ENCODE peak calls at places on chromosome 22, in ten cellular contexts. P, X, J, A, I, O, U, R, M and G are unnamed samples.

GRCh38 chr22:17780116-17780740 is 6.0 kb upstream of the BID start:
- DNase-seq in P (no peak), X (no peak), J (no peak), A (no peak), I (no peak), O (no peak), U (no peak), R (no peak), M (no peak), G (no peak)

GRCh38 chr22:26893034-26893710 is 235.8 kb downstream of the MIAT start:
- DNase-seq in P (no peak), X (no peak), J (no peak), A (peak), I (no peak), O (no peak), U (peak), R (no peak), M (no peak), G (no peak)

GRCh38 chr22:46057206-46057605 is 80.2 kb upstream of the WNT7B start:
- DNase-seq in P (no peak), X (no peak), J (peak), A (no peak), I (peak), O (no peak), U (no peak), R (peak), M (no peak), G (no peak)

GRCh38 chr22:24694971-24695928 is 79.3 kb downstream of the PIWIL3 start:
- DNase-seq in P (no peak), X (no peak), J (no peak), A (peak), I (no peak), O (no peak), U (no peak), R (no peak), M (no peak), G (no peak)

GRCh38 chr22:41620646-41621098 is at the start of gene DESI1:
- DNase-seq in P (peak), X (no peak), J (no peak), A (no peak), I (no peak), O (no peak), U (peak), R (peak), M (no peak), G (no peak)

GRCh38 chr22:19213496-19214473 is 35.2 kb upstream of the SLC25A1 start:
- DNase-seq in P (no peak), X (no peak), J (no peak), A (no peak), I (no peak), O (no peak), U (no peak), R (no peak), M (no peak), G (no peak)

GRCh38 chr22:25449781-25450317 is 114.6 kb upstream of the GRK3 start:
- DNase-seq in P (no peak), X (no peak), J (no peak), A (no peak), I (no peak), O (no peak), U (no peak), R (no peak), M (no peak), G (no peak)

GRCh38 chr22:41382098-41382578 is 396 bp downstream of the TEF start:
- DNase-seq in P (peak), X (no peak), J (peak), A (no peak), I (peak), O (peak), U (peak), R (no peak), M (peak), G (no peak)

GRCh38 chr22:43821606-43822425 is 9.7 kb upstream of the EFCAB6 start:
- DNase-seq in P (no peak), X (no peak), J (no peak), A (no peak), I (no peak), O (no peak), U (no peak), R (no peak), M (no peak), G (no peak)

GRCh38 chr22:19620742-19621371 is 93.4 kb upstream of the SEPTIN5 start:
- DNase-seq in P (no peak), X (no peak), J (no peak), A (no peak), I (peak), O (no peak), U (no peak), R (no peak), M (no peak), G (no peak)

GRCh38 chr22:36375071-36375980 is 12.4 kb downstream of the MYH9 start:
- DNase-seq in P (no peak), X (no peak), J (no peak), A (no peak), I (no peak), O (no peak), U (no peak), R (no peak), M (no peak), G (no peak)

GRCh38 chr22:43825651-43826050 is 13.5 kb upstream of the EFCAB6 start:
- DNase-seq in P (no peak), X (no peak), J (no peak), A (no peak), I (no peak), O (no peak), U (no peak), R (no peak), M (no peak), G (no peak)

GRCh38 chr22:28594784-28595324 is 84.8 kb downstream of the TTC28 start:
- DNase-seq in P (no peak), X (peak), J (peak), A (peak), I (peak), O (no peak), U (peak), R (no peak), M (no peak), G (peak)

GRCh38 chr22:20427945-20428417 is 9.6 kb downstream of the SCARF2 start:
- DNase-seq in P (no peak), X (no peak), J (no peak), A (no peak), I (no peak), O (no peak), U (no peak), R (no peak), M (no peak), G (no peak)

GRCh38 chr22:47260551-47260950 is 498.1 kb downstream of the TBC1D22A start:
- DNase-seq in P (no peak), X (no peak), J (no peak), A (peak), I (no peak), O (no peak), U (no peak), R (no peak), M (no peak), G (no peak)

GRCh38 chr22:49303781-49304461 is 523.8 kb downstream of the BRD1 start:
- DNase-seq in P (no peak), X (no peak), J (no peak), A (no peak), I (no peak), O (peak), U (no peak), R (no peak), M (no peak), G (no peak)

GRCh38 chr22:27987557-27987956 is 68.5 kb upstream of the PITPNB start:
- DNase-seq in P (no peak), X (peak), J (peak), A (no peak), I (peak), O (no peak), U (no peak), R (no peak), M (no peak), G (peak)

GRCh38 chr22:27791494-27792241 is 9.9 kb downstream of the MN1 start:
- DNase-seq in P (no peak), X (no peak), J (no peak), A (no peak), I (no peak), O (no peak), U (no peak), R (no peak), M (no peak), G (no peak)

GRCh38 chr22:32044913-32045312 is 1.9 kb downstream of the SLC5A1 start:
- DNase-seq in P (peak), X (no peak), J (no peak), A (peak), I (peak), O (no peak), U (peak), R (no peak), M (no peak), G (no peak)

GRCh38 chr22:44682556-44683168 is 19.3 kb upstream of the PRR5 start:
- DNase-seq in P (no peak), X (no peak), J (no peak), A (no peak), I (no peak), O (no peak), U (no peak), R (no peak), M (no peak), G (no peak)

GRCh38 chr22:36764641-36765040 is 11.3 kb downstream of the IFT27 start:
- DNase-seq in P (no peak), X (no peak), J (no peak), A (no peak), I (no peak), O (no peak), U (no peak), R (no peak), M (no peak), G (no peak)

GRCh38 chr22:50722048-50722701 is 15.8 kb upstream of the ACR start:
- DNase-seq in P (no peak), X (no peak), J (peak), A (no peak), I (no peak), O (no peak), U (no peak), R (no peak), M (no peak), G (no peak)

GRCh38 chr22:47044722-47045545 is 282.5 kb downstream of the TBC1D22A start:
- DNase-seq in P (no peak), X (no peak), J (no peak), A (no peak), I (no peak), O (no peak), U (no peak), R (no peak), M (no peak), G (no peak)

GRCh38 chr22:41405588-41405987 is 23.8 kb downstream of the TEF start:
- DNase-seq in P (no peak), X (no peak), J (no peak), A (no peak), I (no peak), O (no peak), U (no peak), R (no peak), M (no peak), G (no peak)

GRCh38 chr22:29523761-29524160 is 29.8 kb downstream of the THOC5 start:
- DNase-seq in P (no peak), X (no peak), J (no peak), A (no peak), I (no peak), O (no peak), U (no peak), R (no peak), M (no peak), G (no peak)

GRCh38 chr22:35418088-35418487 is 18.1 kb downstream of the MCM5 start:
- DNase-seq in P (no peak), X (no peak), J (no peak), A (no peak), I (peak), O (no peak), U (no peak), R (no peak), M (no peak), G (peak)

GRCh38 chr22:39309364-39309861 is 10.0 kb downstream of the RPL3 start:
- DNase-seq in P (peak), X (no peak), J (no peak), A (no peak), I (no peak), O (no peak), U (no peak), R (no peak), M (no peak), G (no peak)

GRCh38 chr22:47610766-47611165 is 848.3 kb downstream of the TBC1D22A start:
- DNase-seq in P (no peak), X (no peak), J (no peak), A (no peak), I (no peak), O (no peak), U (no peak), R (no peak), M (no peak), G (no peak)

GRCh38 chr22:48320048-48320655 is 1507.5 kb downstream of the BRD1 start:
- DNase-seq in P (no peak), X (no peak), J (no peak), A (no peak), I (no peak), O (no peak), U (no peak), R (no peak), M (no peak), G (no peak)

GRCh38 chr22:29344137-29344536 is 28.6 kb upstream of the RASL10A start:
- DNase-seq in P (peak), X (peak), J (peak), A (peak), I (peak), O (no peak), U (no peak), R (peak), M (no peak), G (peak)

GRCh38 chr22:18983120-18983651 is 47.1 kb upstream of the PRODH start:
- DNase-seq in P (no peak), X (no peak), J (no peak), A (no peak), I (no peak), O (no peak), U (no peak), R (no peak), M (no peak), G (no peak)

GRCh38 chr22:37784829-37785495 is 22.8 kb upstream of the GCAT start:
- DNase-seq in P (peak), X (no peak), J (no peak), A (peak), I (no peak), O (no peak), U (no peak), R (no peak), M (no peak), G (no peak)

GRCh38 chr22:41561335-41561734 is 525 bp downstream of the CSDC2 start:
- DNase-seq in P (no peak), X (no peak), J (peak), A (no peak), I (no peak), O (no peak), U (no peak), R (no peak), M (no peak), G (no peak)

GRCh38 chr22:38788417-38788816 is 5.5 kb downstream of the DNAL4 start:
- DNase-seq in P (no peak), X (peak), J (no peak), A (no peak), I (peak), O (no peak), U (no peak), R (no peak), M (no peak), G (peak)

GRCh38 chr22:19809741-19810140 is 44.9 kb downstream of the GNB1L start:
- DNase-seq in P (no peak), X (no peak), J (no peak), A (no peak), I (no peak), O (no peak), U (no peak), R (no peak), M (no peak), G (no peak)

GRCh38 chr22:17369553-17370035 is 334 bp downstream of the CECR2 start:
- DNase-seq in P (no peak), X (no peak), J (no peak), A (no peak), I (no peak), O (no peak), U (no peak), R (no peak), M (no peak), G (no peak)

GRCh38 chr22:30754971-30755759 is 60.5 kb downstream of the OSBP2 start:
- DNase-seq in P (peak), X (peak), J (peak), A (peak), I (peak), O (peak), U (no peak), R (peak), M (no peak), G (peak)

GRCh38 chr22:45846952-45847351 is 130.0 kb downstream of the WNT7B start:
- DNase-seq in P (no peak), X (no peak), J (no peak), A (no peak), I (no peak), O (no peak), U (no peak), R (no peak), M (no peak), G (no peak)

GRCh38 chr22:41576877-41577276 is 12.8 kb downstream of the PMM1 start:
- DNase-seq in P (peak), X (no peak), J (peak), A (no peak), I (peak), O (peak), U (no peak), R (no peak), M (peak), G (no peak)

GRCh38 chr22:48700566-48701295 is 1126.9 kb downstream of the BRD1 start:
- DNase-seq in P (no peak), X (no peak), J (peak), A (peak), I (no peak), O (no peak), U (no peak), R (no peak), M (no peak), G (no peak)